ENCODE peak calls at places on chromosomes 13 and 19, in nine cellular contexts. Y is right lobe of liver, R is psoas muscle, I is activated T-cell treated with anti-CD3 and anti-CD28 coated beads for 1 hour, F is sciatic nerve, P is NCI-H2107, M is T-helper 9 cell, Z is Kasumi-1, U is upper lobe of right lung. Q is an unnamed sample.

GRCh38 chr13:83780201-83780600 is 102.1 kb downstream of the SLITRK1 start:
- DNase-seq in Y (no peak), R (no peak), I (no peak), F (no peak), P (no peak), M (no peak), Z (peak), U (no peak), Q (peak)

GRCh38 chr13:41627425-41627824 is 170.1 kb downstream of the RGCC start:
- DNase-seq in Y (no peak), R (no peak), I (no peak), F (no peak), P (no peak), M (no peak), Z (no peak), U (no peak), Q (no peak)

GRCh38 chr19:47283405-47284059 is 8.8 kb downstream of the INAFM1 start:
- DNase-seq in Y (no peak), R (no peak), I (no peak), F (no peak), P (no peak), M (no peak), Z (no peak), U (no peak), Q (no peak)

GRCh38 chr19:3593156-3593555 is 7.9 kb downstream of the GIPC3 start:
- DNase-seq in Y (no peak), R (no peak), I (no peak), F (no peak), P (no peak), M (no peak), Z (no peak), U (no peak), Q (no peak)

GRCh38 chr19:18484992-18485391 is 36.9 kb downstream of the ELL start:
- DNase-seq in Y (no peak), R (no peak), I (no peak), F (no peak), P (no peak), M (no peak), Z (no peak), U (no peak), Q (no peak)

GRCh38 chr13:98528663-98529064 is 48.2 kb downstream of the STK24 start:
- DNase-seq in Y (no peak), R (peak), I (no peak), F (no peak), P (no peak), M (no peak), Z (no peak), U (no peak), Q (no peak)

GRCh38 chr19:38039966-38040365 is 133.0 kb downstream of the SIPA1L3 start:
- DNase-seq in Y (no peak), R (no peak), I (no peak), F (no peak), P (no peak), M (no peak), Z (no peak), U (no peak), Q (no peak)

GRCh38 chr19:6402058-6402457 is 9.1 kb upstream of the GTF2F1 start:
- DNase-seq in Y (no peak), R (no peak), I (no peak), F (no peak), P (no peak), M (no peak), Z (no peak), U (no peak), Q (no peak)

GRCh38 chr13:48827709-48828108 is 148.0 kb upstream of the FNDC3A start:
- DNase-seq in Y (no peak), R (no peak), I (no peak), F (no peak), P (no peak), M (no peak), Z (no peak), U (no peak), Q (no peak)

GRCh38 chr19:33271246-33272021 is 30.9 kb downstream of the CEBPA start:
- DNase-seq in Y (no peak), R (no peak), I (no peak), F (no peak), P (no peak), M (no peak), Z (no peak), U (no peak), Q (no peak)

GRCh38 chr19:32830231-32831014 is 39.1 kb downstream of the SLC7A9 start:
- DNase-seq in Y (no peak), R (no peak), I (no peak), F (no peak), P (no peak), M (no peak), Z (no peak), U (no peak), Q (no peak)

GRCh38 chr13:101556676-101557121 is 104.2 kb downstream of the ITGBL1 start:
- DNase-seq in Y (no peak), R (peak), I (no peak), F (no peak), P (no peak), M (no peak), Z (no peak), U (no peak), Q (no peak)

GRCh38 chr19:8352134-8352827 is 9.2 kb upstream of the KANK3 start:
- DNase-seq in Y (no peak), R (peak), I (no peak), F (no peak), P (no peak), M (no peak), Z (no peak), U (no peak), Q (no peak)

GRCh38 chr19:47497821-47498520 is 14.0 kb upstream of the KPTN start:
- DNase-seq in Y (no peak), R (peak), I (no peak), F (no peak), P (no peak), M (no peak), Z (no peak), U (no peak), Q (no peak)